ENCODE peak calls at places on chromosomes 12 and 14, in seven cellular contexts. E is adrenal gland; A is IMR-90; P is RWPE2; X is PC-3; M is body of pancreas; C is CD8-positive, alpha-beta T cell. K is an unnamed sample.

GRCh38 chr12:59620326-59620725 is 24.5 kb downstream of the SLC16A7 start:
- DNase-seq in E (no peak), X (peak; percentile 31), P (no peak), C (no peak), A (no peak), M (no peak), K (no peak)

GRCh38 chr12:27583057-27583797 is 59.2 kb downstream of the PPFIBP1 start:
- DNase-seq in E (no peak), X (no peak), M (no peak), P (no peak), C (no peak), A (peak; percentile 73), K (peak; percentile 31)

GRCh38 chr12:80821513-80822000 is 104.8 kb downstream of the MYF5 start:
- DNase-seq in M (no peak), P (no peak), E (no peak), A (no peak), X (no peak), C (no peak), K (no peak)

GRCh38 chr14:75440733-75441474 is 13.1 kb downstream of the JDP2 start:
- DNase-seq in C (no peak), M (peak; percentile 79), E (peak; percentile 74), X (no peak), P (no peak), A (peak; percentile 94), K (peak; percentile 47)

GRCh38 chr12:102508052-102508451 is 27.7 kb upstream of the IGF1 start:
- DNase-seq in P (no peak), C (no peak), A (no peak), M (no peak), X (no peak), E (no peak), K (no peak)

GRCh38 chr14:91755560-91755959 is 23.7 kb upstream of the CATSPERB start:
- DNase-seq in M (no peak), C (no peak), P (no peak), A (peak; percentile 4), E (no peak), X (peak; percentile 89), K (no peak)

GRCh38 chr12:1122803-1123202 is 131.8 kb downstream of the ERC1 start:
- DNase-seq in X (no peak), E (no peak), M (peak; percentile 15), P (no peak), C (peak; percentile 20), A (no peak), K (no peak)

GRCh38 chr14:66662374-66662773 is 154.4 kb downstream of the GPHN start:
- DNase-seq in C (no peak), M (no peak), X (peak; percentile 55), A (no peak), P (no peak), E (no peak), K (no peak)

GRCh38 chr12:57127101-57127709 is 1.1 kb upstream of the LRP1 start:
- DNase-seq in E (peak; percentile 85), X (peak; percentile 62), A (no peak), C (no peak), P (no peak), M (peak; percentile 88), K (peak; percentile 37)

GRCh38 chr12:8698132-8698829 is 490 bp downstream of the RIMKLB start:
- DNase-seq in E (peak; percentile 70), M (peak; percentile 51), C (peak; percentile 13), A (peak; percentile 16), P (no peak), X (no peak), K (peak; percentile 66)

GRCh38 chr14:95237121-95237876 is 80.0 kb upstream of the DICER1 start:
- DNase-seq in A (no peak), E (no peak), C (no peak), X (no peak), P (no peak), M (no peak), K (no peak)

GRCh38 chr12:16524378-16524777 is 81.6 kb downstream of the LMO3 start:
- DNase-seq in P (no peak), E (no peak), M (peak; percentile 16), X (peak; percentile 66), C (no peak), A (no peak), K (no peak)

GRCh38 chr14:99270491-99271287 is 1.3 kb downstream of the BCL11B start:
- DNase-seq in P (no peak), C (no peak), M (no peak), X (no peak), E (no peak), A (no peak), K (no peak)

GRCh38 chr14:80944861-80945617 is 3.5 kb upstream of the CEP128 start:
- DNase-seq in M (no peak), X (no peak), C (no peak), A (no peak), E (no peak), P (no peak), K (no peak)

GRCh38 chr14:83071888-83072501 is 1538.3 kb upstream of the SEL1L start:
- DNase-seq in C (no peak), E (no peak), A (peak; percentile 19), X (peak; percentile 50), M (no peak), P (no peak), K (no peak)

GRCh38 chr14:58964598-58964928 is 223.9 kb upstream of the DAAM1 start:
- DNase-seq in A (no peak), X (no peak), P (no peak), E (no peak), C (no peak), M (no peak), K (no peak)

GRCh38 chr14:36604757-36605505 is 22.5 kb upstream of the NKX2-8 start:
- DNase-seq in E (peak; percentile 52), P (no peak), A (peak; percentile 66), C (no peak), M (peak; percentile 59), X (peak; percentile 90), K (peak; percentile 33)

GRCh38 chr14:91127411-91127810 is 13.5 kb downstream of the DGLUCY start:
- DNase-seq in X (peak; percentile 94), C (no peak), E (peak; percentile 66), P (peak; percentile 93), M (peak; percentile 70), A (no peak), K (no peak)

GRCh38 chr14:93132472-93133065 is 16.8 kb upstream of the ITPK1 start:
- DNase-seq in C (no peak), M (peak; percentile 80), X (peak; percentile 43), E (peak; percentile 75), P (no peak), A (peak; percentile 22), K (peak; percentile 68)

GRCh38 chr12:13229504-13229903 is 33.0 kb downstream of the EMP1 start:
- DNase-seq in C (no peak), A (no peak), X (peak; percentile 23), E (no peak), P (no peak), M (no peak), K (no peak)

GRCh38 chr12:23236056-23236455 is 611.1 kb downstream of the ETNK1 start:
- DNase-seq in E (no peak), M (no peak), X (no peak), C (no peak), A (no peak), P (no peak), K (no peak)

GRCh38 chr14:68232643-68233055 is 413.1 kb downstream of the RAD51B start:
- DNase-seq in A (peak; percentile 99), X (peak; percentile 99), M (peak; percentile 86), P (peak; percentile 85), C (no peak), E (peak; percentile 80), K (peak; percentile 82)

GRCh38 chr12:121805171-121805687 is 1.4 kb downstream of the SETD1B start:
- DNase-seq in P (no peak), A (no peak), C (no peak), E (no peak), X (peak; percentile 23), M (no peak), K (no peak)

GRCh38 chr12:62604856-62605255 is 138.2 kb downstream of the MON2 start:
- DNase-seq in P (no peak), M (no peak), E (no peak), C (no peak), A (peak; percentile 35), X (no peak), K (no peak)

GRCh38 chr12:81022531-81022930 is 55.3 kb upstream of the ACSS3 start:
- DNase-seq in M (no peak), X (no peak), E (no peak), P (no peak), A (no peak), C (no peak), K (peak; percentile 42)

GRCh38 chr14:98900721-98901272 is 371.2 kb downstream of the BCL11B start:
- DNase-seq in A (no peak), M (no peak), C (no peak), P (peak; percentile 30), X (no peak), E (no peak), K (no peak)

GRCh38 chr14:33631021-33631420 is 319.9 kb downstream of the EGLN3 start:
- DNase-seq in P (no peak), E (no peak), M (no peak), X (no peak), A (no peak), C (no peak), K (no peak)

DNA sequence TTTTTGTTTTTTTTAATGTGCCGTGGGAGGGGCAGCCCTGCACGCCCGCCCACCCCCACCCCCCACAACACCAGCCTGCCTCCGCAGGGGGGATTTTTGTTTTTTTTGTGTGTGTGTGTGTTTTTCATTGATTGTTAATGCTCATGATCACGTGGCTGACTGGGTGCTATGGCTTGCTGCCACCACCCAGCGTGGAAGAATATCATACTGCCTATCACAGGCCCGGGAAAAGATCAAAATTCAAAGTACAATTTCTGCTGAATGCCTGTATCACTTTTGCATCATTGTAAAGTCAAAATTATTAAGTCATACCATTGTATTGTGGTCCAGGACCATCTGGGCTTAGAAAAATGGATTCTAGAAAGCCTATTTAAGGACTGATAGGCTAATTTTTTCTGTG is 8.4 kb downstream of the RESF1 start:
- DNase-seq in P (no peak), M (no peak), X (no peak), E (no peak), A (no peak), C (no peak), K (no peak)
- H3K9me3 ChIP-seq in P (no peaks in the 10 kb centered on the region), M (no peaks in the 10 kb centered on the region), X (no peaks in the 10 kb centered on the region), E (no peaks in the 10 kb centered on the region), A (no peaks in the 10 kb centered on the region), C (no peaks in the 10 kb centered on the region), K (peaks cover 9% of the 10 kb centered on the region)

GRCh38 chr12:97530237-97530636 is 67.6 kb downstream of the RMST start:
- DNase-seq in M (no peak), E (no peak), P (no peak), C (no peak), X (no peak), A (no peak), K (no peak)
- H3K4me3 ChIP-seq in M (no peak overlapping the region), E (no peak overlapping the region), P (no peak overlapping the region), C (no peak overlapping the region), X (no peak overlapping the region), A (no peak overlapping the region), K (no peak overlapping the region)

GRCh38 chr14:103667671-103668070 is 38.7 kb downstream of the KLC1 start:
- DNase-seq in A (no peak), M (no peak), E (no peak), X (no peak), C (no peak), P (no peak), K (no peak)
- H3K36me3 ChIP-seq in A (peaks cover 49% of the 10 kb centered on the region), M (peaks cover 8% of the 10 kb centered on the region), E (no peaks in the 10 kb centered on the region), X (peaks cover 63% of the 10 kb centered on the region), C (peaks cover 44% of the 10 kb centered on the region), P (peaks cover 94% of the 10 kb centered on the region), K (peaks cover 24% of the 10 kb centered on the region)

DNA sequence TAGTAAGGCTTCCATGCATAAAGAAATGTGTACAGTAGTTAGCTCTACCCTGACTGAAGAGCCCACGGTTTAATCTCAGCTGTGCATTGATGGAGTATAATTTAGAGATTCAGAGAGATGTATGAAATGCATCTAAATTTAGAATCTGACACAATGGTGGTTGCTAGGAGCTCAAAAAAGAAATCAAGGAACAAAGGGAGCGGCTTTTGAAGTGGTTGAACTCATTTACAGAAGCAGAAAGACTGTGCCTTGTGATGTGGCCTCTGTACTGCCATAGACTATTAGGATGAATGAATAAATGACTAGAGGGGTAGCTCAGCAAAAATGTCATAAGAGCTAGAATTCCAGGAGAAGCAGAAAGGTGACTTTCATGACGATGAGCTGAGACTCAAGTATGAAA is 838.5 kb downstream of the RPS29 start:
- DNase-seq in X (no peak), M (no peak), A (no peak), C (no peak), P (no peak), E (no peak), K (no peak)
- H3K9me3 ChIP-seq in X (peaks cover 4% of the 10 kb centered on the region), M (no peaks in the 10 kb centered on the region), A (peaks cover 3% of the 10 kb centered on the region), C (no peaks in the 10 kb centered on the region), P (no peaks in the 10 kb centered on the region), E (no peaks in the 10 kb centered on the region), K (no peaks in the 10 kb centered on the region)

K was measured in MG63.